ENCODE peak calls at places on chromosome 9, in six cellular contexts. V is NCI-H1105; M is hippocampal formation; W is GM18507; P is PC-9; U is central memory CD4-positive, alpha-beta T cell. Z is an unnamed sample.

GRCh38 chr9:83623634-83623991 is 670 bp downstream of the IDNK start:
- DNase-seq in V (no peak), M (no peak), W (no peak), P (no peak), U (peak; percentile 2), Z (no peak)

GRCh38 chr9:128683340-128684064 is 5.5 kb upstream of the SET start:
- DNase-seq in V (no peak), M (no peak), W (no peak), P (peak; percentile 75), U (no peak), Z (peak; percentile 87)

GRCh38 chr9:93801120-93801519 is 154.0 kb downstream of the BARX1 start:
- DNase-seq in V (no peak), M (no peak), W (no peak), P (no peak), U (no peak), Z (no peak)

GRCh38 chr9:121876658-121877271 is 216.3 kb downstream of the TTLL11 start:
- DNase-seq in V (no peak), M (no peak), W (no peak), P (no peak), U (no peak), Z (peak; percentile 22)

GRCh38 chr9:14218253-14218652 is 95.7 kb downstream of the NFIB start:
- DNase-seq in V (peak; percentile 39), M (no peak), W (no peak), P (no peak), U (no peak), Z (no peak)

GRCh38 chr9:89460551-89460950 is 37.4 kb downstream of the SEMA4D start:
- DNase-seq in V (no peak), M (no peak), W (no peak), P (no peak), U (no peak), Z (no peak)

GRCh38 chr9:105053209-105053652 is 125.3 kb upstream of the ABCA1 start:
- DNase-seq in V (no peak), M (no peak), W (no peak), P (no peak), U (no peak), Z (peak; percentile 96)

GRCh38 chr9:110996436-110997224 is 41.6 kb downstream of the LPAR1 start:
- DNase-seq in V (no peak), M (no peak), W (no peak), P (no peak), U (no peak), Z (no peak)

GRCh38 chr9:128550226-128550625 is 2.2 kb upstream of the SPTAN1 start:
- DNase-seq in V (no peak), M (no peak), W (no peak), P (no peak), U (no peak), Z (no peak)

GRCh38 chr9:115548826-115549225 is 430.9 kb upstream of the TNC start:
- DNase-seq in V (no peak), M (no peak), W (no peak), P (no peak), U (no peak), Z (no peak)

GRCh38 chr9:119370816-119371215 is 1.6 kb upstream of the BRINP1 start:
- DNase-seq in V (no peak), M (no peak), W (no peak), P (peak; percentile 11), U (no peak), Z (peak; percentile 12)

GRCh38 chr9:6605202-6605601 is 40.3 kb downstream of the GLDC start:
- DNase-seq in V (no peak), M (no peak), W (no peak), P (no peak), U (no peak), Z (no peak)

GRCh38 chr9:101437806-101438232 is 2.2 kb upstream of the ALDOB start:
- DNase-seq in V (no peak), M (no peak), W (no peak), P (no peak), U (no peak), Z (no peak)